ENCODE peak calls at places on chromosomes 2 and 18, in nine cellular contexts. L is HCT116, R is lower leg skin, C is brain microvascular endothelial cell, X is K562, S is HFF-Myc, P is AG04449, F is ovary, Z is fibroblast of lung. E is an unnamed sample.

GRCh38 chr2:157363612-157364101 is 38.0 kb upstream of the ERMN start:
- DNase-seq in R (no peak), Z (no peak), F (no peak), P (no peak), L (no peak), C (no peak), S (no peak), X (no peak), E (no peak)

GRCh38 chr2:38706846-38707345 is 41.0 kb downstream of the GALM start:
- DNase-seq in X (no peak), P (no peak), C (no peak), R (no peak), L (no peak), S (no peak), F (no peak), Z (no peak), E (no peak)

GRCh38 chr2:200929334-200930249 is 33.9 kb downstream of the ORC2 start:
- DNase-seq in P (no peak), C (no peak), R (no peak), F (no peak), X (no peak), L (no peak), S (no peak), Z (no peak), E (no peak)

GRCh38 chr18:10020176-10020575 is 106.4 kb downstream of the VAPA start:
- DNase-seq in C (no peak), S (no peak), F (no peak), Z (no peak), P (no peak), L (no peak), R (no peak), X (no peak), E (no peak)

GRCh38 chr2:62304429-62305417 is 108.8 kb downstream of the B3GNT2 start:
- DNase-seq in L (peak; percentile 94), F (peak; percentile 70), R (no peak), P (peak; percentile 50), X (peak; percentile 93), C (peak; percentile 98), S (peak; percentile 27), Z (peak; percentile 86), E (no peak)

GRCh38 chr2:133561045-133561852 is 7.0 kb downstream of the NCKAP5 start:
- DNase-seq in X (no peak), Z (peak; percentile 91), P (peak; percentile 57), S (peak; percentile 7), C (peak; percentile 65), L (peak; percentile 27), F (no peak), R (peak; percentile 32), E (no peak)

GRCh38 chr2:111896007-111896406 is 2.4 kb upstream of the MERTK start:
- DNase-seq in X (peak; percentile 65), S (no peak), L (no peak), Z (no peak), F (no peak), C (no peak), R (no peak), P (no peak), E (no peak)

GRCh38 chr2:108911807-108912628 is 77.0 kb downstream of the EDAR start:
- DNase-seq in X (no peak), R (peak; percentile 9), C (no peak), S (no peak), P (no peak), F (no peak), L (no peak), Z (no peak), E (no peak)

GRCh38 chr2:119523959-119524694 is at the start of gene SCTR:
- DNase-seq in C (no peak), R (no peak), Z (no peak), F (no peak), S (no peak), P (no peak), X (no peak), L (no peak), E (no peak)

GRCh38 chr18:9488535-9488934 is 13.2 kb downstream of the RALBP1 start:
- DNase-seq in F (no peak), R (no peak), Z (no peak), P (no peak), X (no peak), L (no peak), S (no peak), C (no peak), E (no peak)

GRCh38 chr18:69469444-69469919 is 68.8 kb downstream of the DOK6 start:
- DNase-seq in C (no peak), Z (no peak), P (no peak), X (peak; percentile 18), L (peak; percentile 45), F (no peak), R (no peak), S (peak; percentile 11), E (no peak)

GRCh38 chr2:118535818-118536212 is 311.6 kb downstream of the EN1 start:
- DNase-seq in Z (no peak), P (no peak), X (no peak), L (no peak), C (no peak), F (no peak), R (no peak), S (no peak), E (no peak)

GRCh38 chr18:741931-742512 is 29.6 kb upstream of the ENOSF1 start:
- DNase-seq in Z (peak; percentile 72), R (no peak), L (peak; percentile 34), C (peak; percentile 11), P (peak; percentile 4), S (peak; percentile 10), F (no peak), X (peak; percentile 69), E (peak; percentile 1)

GRCh38 chr18:11981383-11981632 is at the start of gene IMPA2:
- DNase-seq in P (no peak), F (no peak), R (no peak), X (no peak), S (no peak), L (no peak), C (no peak), Z (no peak), E (no peak)

GRCh38 chr18:11981633-11982366 is 493 bp downstream of the IMPA2 start:
- DNase-seq in F (peak; percentile 68), R (peak; percentile 48), Z (peak; percentile 30), L (no peak), C (no peak), P (no peak), X (no peak), S (no peak), E (no peak)

GRCh38 chr18:11983592-11983991 is 2.3 kb downstream of the IMPA2 start:
- DNase-seq in L (no peak), X (no peak), R (no peak), P (no peak), C (no peak), S (no peak), Z (no peak), F (no peak), E (no peak)

GRCh38 chr18:11984091-11984490 is 2.8 kb downstream of the IMPA2 start:
- DNase-seq in P (no peak), R (no peak), S (no peak), Z (no peak), C (no peak), F (no peak), X (no peak), L (no peak), E (no peak)

DNA sequence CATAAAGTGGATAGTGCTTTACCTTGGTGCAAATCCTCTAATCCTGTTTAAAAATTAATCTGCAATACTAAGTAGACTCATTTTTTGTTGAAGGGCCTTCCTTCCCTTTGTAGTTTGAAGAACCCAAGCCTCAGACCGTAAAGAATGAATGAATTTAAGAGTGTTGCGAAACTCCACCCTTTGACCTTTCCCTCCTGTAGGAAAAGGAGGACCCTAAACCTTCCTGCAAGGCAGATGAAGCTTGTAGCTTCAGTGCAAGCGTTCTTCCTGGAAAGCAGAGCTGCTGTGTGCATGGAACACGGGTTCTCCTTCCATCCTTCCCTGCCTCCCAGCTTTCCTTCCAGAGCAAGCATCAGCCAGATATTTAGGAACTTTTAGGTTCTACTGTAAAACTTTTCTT is 1.7 kb downstream of the IMPA2 start:
- DNase-seq in P (no peak), Z (no peak), R (no peak), L (no peak), F (no peak), S (no peak), X (no peak), C (no peak), E (no peak)
- H3K4me3 ChIP-seq in P (no peak overlapping the region), Z (no peak overlapping the region), R (no peak overlapping the region), L (peak overlapping the region; percentile 67), F (no peak overlapping the region), S (peak overlapping the region; percentile 65), X (no peak overlapping the region), C (no peak overlapping the region), E (no peak overlapping the region)

GRCh38 chr2:229269146-229269545 is 1.9 kb downstream of the PID1 start:
- DNase-seq in L (no peak), R (no peak), F (no peak), Z (no peak), X (no peak), C (no peak), P (no peak), S (no peak), E (no peak)
- H3K4me3 ChIP-seq in L (no peak overlapping the region), R (peak overlapping the region; percentile 1), F (peak overlapping the region; percentile 82), Z (peak overlapping the region; percentile 85), X (no peak overlapping the region), C (no peak overlapping the region), P (no peak overlapping the region), S (peak overlapping the region; percentile 87), E (no peak overlapping the region)

GRCh38 chr2:28594029-28594368 is 98.1 kb downstream of the PLB1 start:
- DNase-seq in C (no peak), R (no peak), S (no peak), F (no peak), P (no peak), X (no peak), L (no peak), Z (no peak), E (no peak)

GRCh38 chr2:28593356-28593755 is 97.5 kb downstream of the PLB1 start:
- DNase-seq in P (no peak), S (no peak), C (no peak), L (no peak), R (no peak), F (no peak), Z (no peak), X (no peak), E (no peak)

GRCh38 chr2:28592481-28592880 is 96.6 kb downstream of the PLB1 start:
- DNase-seq in F (no peak), P (no peak), Z (no peak), R (no peak), C (no peak), X (no peak), L (no peak), S (no peak), E (no peak)

GRCh38 chr2:28595323-28595722 is 99.5 kb downstream of the PLB1 start:
- DNase-seq in P (no peak), C (no peak), S (no peak), F (no peak), X (no peak), Z (no peak), R (no peak), L (no peak), E (no peak)

GRCh38 chr2:28594369-28595108 is 98.7 kb downstream of the PLB1 start:
- DNase-seq in S (peak; percentile 66), F (peak; percentile 94), C (peak; percentile 81), X (peak; percentile 82), L (peak; percentile 88), P (no peak), R (peak; percentile 91), Z (peak; percentile 83), E (peak; percentile 78)
- H3K4me3 ChIP-seq in S (no peak overlapping the region), F (no peak overlapping the region), C (no peak overlapping the region), X (no peak overlapping the region), L (peak overlapping the region; percentile 21), P (no peak overlapping the region), R (no peak overlapping the region), Z (no peak overlapping the region), E (no peak overlapping the region)

GRCh38 chr2:148031152-148031551 is 10.3 kb downstream of the MBD5 start:
- DNase-seq in R (no peak), X (no peak), Z (no peak), F (no peak), C (no peak), P (no peak), S (no peak), L (no peak), E (no peak)
- H3K4me3 ChIP-seq in R (no peak overlapping the region), X (no peak overlapping the region), Z (no peak overlapping the region), F (no peak overlapping the region), C (no peak overlapping the region), P (no peak overlapping the region), S (no peak overlapping the region), L (no peak overlapping the region), E (no peak overlapping the region)